ENCODE peak calls at places on chromosomes 11 and 22, in seven cellular contexts. R is T-cell; M is NCI-H1417; D is stimulated activated CD4-positive, alpha-beta T cell treated with anti-CD3 and anti-CD28 coated beads, Interleukin-2, amount 100 ng/mL, for 48 hours; J is thoracic aorta; Q is activated T-helper 2 cell treated with anti-CD3 and anti-CD28 coated beads, Interferon-gamma antibody, Interleukin-2, Interleukin-4, amounts not matched to agents 10 μg/mL and 5 μg/mL and 100 μg/mL, durations not matched to agents 14 hours and 24 hours and 36 hours; O is naive thymus-derived CD8-positive, alpha-beta T cell. S is an unnamed sample.

GRCh38 chr11:126432065-126432461 is 76.6 kb downstream of the ST3GAL4 start:
- DNase-seq in R (no peak), M (no peak), D (no peak), J (no peak), Q (no peak), O (no peak), S (no peak)

GRCh38 chr11:69227271-69227670 is 66.7 kb upstream of the MYEOV start:
- DNase-seq in R (no peak), M (no peak), D (no peak), J (no peak), Q (no peak), O (no peak), S (no peak)

GRCh38 chr22:37300551-37301017 is 18.3 kb downstream of the CYTH4 start:
- DNase-seq in R (peak), M (no peak), D (no peak), J (no peak), Q (peak), O (peak), S (no peak)

GRCh38 chr22:37996515-37997246 is 12.3 kb upstream of the SOX10 start:
- DNase-seq in R (no peak), M (no peak), D (no peak), J (no peak), Q (no peak), O (no peak), S (no peak)

GRCh38 chr11:78535920-78536319 is 38.7 kb downstream of the NARS2 start:
- DNase-seq in R (no peak), M (no peak), D (no peak), J (no peak), Q (no peak), O (no peak), S (no peak)

GRCh38 chr11:393219-394033 is 583 bp upstream of the PKP3 start:
- DNase-seq in R (no peak), M (no peak), D (no peak), J (no peak), Q (no peak), O (no peak), S (no peak)

GRCh38 chr22:23220485-23221350 is 40.4 kb downstream of the BCR start:
- DNase-seq in R (no peak), M (no peak), D (no peak), J (no peak), Q (no peak), O (no peak), S (no peak)

GRCh38 chr22:18078329-18079041 is 695 bp downstream of the PEX26 start:
- DNase-seq in R (no peak), M (peak), D (peak), J (no peak), Q (peak), O (no peak), S (no peak)

GRCh38 chr22:17117890-17118289 is 3.3 kb downstream of the TMEM121B start:
- DNase-seq in R (no peak), M (no peak), D (no peak), J (no peak), Q (no peak), O (peak), S (no peak)

GRCh38 chr11:43833657-43834073 is 47.0 kb upstream of the ALKBH3 start:
- DNase-seq in R (no peak), M (peak), D (no peak), J (no peak), Q (no peak), O (no peak), S (no peak)

S was measured in DMS153.